ENCODE peak calls at places on chromosomes 4 and X, in six cellular contexts. One of them, this sample, is unnamed.

GRCh38 chr4:24382381-24382780 is 202.0 kb downstream of the DHX15 start:
- DNase-seq in pancreas: no peak
- DNase-seq in CD8-positive, alpha-beta T cell: no peak
- DNase-seq in heart left ventricle: no peak
- DNase-seq in heart right ventricle: no peak
- DNase-seq in endodermal cell: no peak
- DNase-seq in this sample: no peak

GRCh38 chrX:56986138-56986537 is 9.2 kb downstream of the SPIN3 start:
- DNase-seq in pancreas: no peak
- DNase-seq in CD8-positive, alpha-beta T cell: no peak
- DNase-seq in heart left ventricle: no peak
- DNase-seq in heart right ventricle: no peak
- DNase-seq in endodermal cell: no peak
- DNase-seq in this sample: no peak

GRCh38 chr4:74838746-74839370 is 44.5 kb upstream of the BTC start:
- DNase-seq in pancreas: no peak
- DNase-seq in CD8-positive, alpha-beta T cell: no peak
- DNase-seq in heart left ventricle: no peak
- DNase-seq in heart right ventricle: no peak
- DNase-seq in endodermal cell: no peak
- DNase-seq in this sample: no peak

GRCh38 chr4:7371122-7371941 is 63.4 kb downstream of the PSAPL1 start:
- DNase-seq in pancreas: no peak
- DNase-seq in CD8-positive, alpha-beta T cell: no peak
- DNase-seq in heart left ventricle: no peak
- DNase-seq in heart right ventricle: no peak
- DNase-seq in endodermal cell: no peak
- DNase-seq in this sample: no peak

GRCh38 chr4:73698217-73698616 is 42.2 kb upstream of the CXCL8 start:
- DNase-seq in pancreas: no peak
- DNase-seq in CD8-positive, alpha-beta T cell: no peak
- DNase-seq in heart left ventricle: no peak
- DNase-seq in heart right ventricle: no peak
- DNase-seq in endodermal cell: no peak
- DNase-seq in this sample: no peak

GRCh38 chrX:538311-538710 is 92.3 kb upstream of the SHOX start:
- DNase-seq in pancreas: no peak
- DNase-seq in CD8-positive, alpha-beta T cell: no peak
- DNase-seq in heart left ventricle: no peak
- DNase-seq in heart right ventricle: no peak
- DNase-seq in endodermal cell: peak; percentile 10
- DNase-seq in this sample: no peak

GRCh38 chrX:50198348-50198747 is 2.5 kb downstream of the AKAP4 start:
- DNase-seq in pancreas: no peak
- DNase-seq in CD8-positive, alpha-beta T cell: no peak
- DNase-seq in heart left ventricle: no peak
- DNase-seq in heart right ventricle: no peak
- DNase-seq in endodermal cell: no peak
- DNase-seq in this sample: no peak

GRCh38 chr4:185238750-185239149 is 29.4 kb downstream of the SNX25 start:
- DNase-seq in pancreas: no peak
- DNase-seq in CD8-positive, alpha-beta T cell: no peak
- DNase-seq in heart left ventricle: no peak
- DNase-seq in heart right ventricle: no peak
- DNase-seq in endodermal cell: no peak
- DNase-seq in this sample: no peak

GRCh38 chr4:168766537-168767316 is 243.3 kb downstream of the CBR4 start:
- DNase-seq in pancreas: no peak
- DNase-seq in CD8-positive, alpha-beta T cell: no peak
- DNase-seq in heart left ventricle: no peak
- DNase-seq in heart right ventricle: no peak
- DNase-seq in endodermal cell: no peak
- DNase-seq in this sample: no peak

GRCh38 chr4:151361126-151361525 is 35.7 kb upstream of the SH3D19 start:
- DNase-seq in pancreas: no peak
- DNase-seq in CD8-positive, alpha-beta T cell: no peak
- DNase-seq in heart left ventricle: no peak
- DNase-seq in heart right ventricle: no peak
- DNase-seq in endodermal cell: no peak
- DNase-seq in this sample: no peak

GRCh38 chr4:145541266-145541770 is 59.7 kb downstream of the SMAD1 start:
- DNase-seq in pancreas: no peak
- DNase-seq in CD8-positive, alpha-beta T cell: no peak
- DNase-seq in heart left ventricle: no peak
- DNase-seq in heart right ventricle: no peak
- DNase-seq in endodermal cell: no peak
- DNase-seq in this sample: no peak

GRCh38 chr4:46844325-46844917 is 64.6 kb downstream of the COX7B2 start:
- DNase-seq in pancreas: no peak
- DNase-seq in CD8-positive, alpha-beta T cell: peak; percentile 31
- DNase-seq in heart left ventricle: peak; percentile 11
- DNase-seq in heart right ventricle: peak; percentile 42
- DNase-seq in endodermal cell: peak; percentile 71
- DNase-seq in this sample: no peak

GRCh38 chr4:138320856-138321255 is 78.7 kb upstream of the SLC7A11 start:
- DNase-seq in pancreas: no peak
- DNase-seq in CD8-positive, alpha-beta T cell: no peak
- DNase-seq in heart left ventricle: no peak
- DNase-seq in heart right ventricle: no peak
- DNase-seq in endodermal cell: no peak
- DNase-seq in this sample: no peak

GRCh38 chr4:169659736-169660670 is 39.6 kb downstream of the CLCN3 start:
- DNase-seq in pancreas: peak; percentile 86
- DNase-seq in CD8-positive, alpha-beta T cell: peak; percentile 85
- DNase-seq in heart left ventricle: peak; percentile 82
- DNase-seq in heart right ventricle: peak; percentile 89
- DNase-seq in endodermal cell: peak; percentile 75
- DNase-seq in this sample: no peak

GRCh38 chr4:30719363-30720020 is 677 bp upstream of the PCDH7 start:
- DNase-seq in pancreas: peak; percentile 30
- DNase-seq in CD8-positive, alpha-beta T cell: no peak
- DNase-seq in heart left ventricle: peak; percentile 53
- DNase-seq in heart right ventricle: peak; percentile 52
- DNase-seq in endodermal cell: peak; percentile 92
- DNase-seq in this sample: peak; percentile 57

GRCh38 chr4:42397635-42398447 is 553 bp downstream of the SHISA3 start:
- DNase-seq in pancreas: peak; percentile 20
- DNase-seq in CD8-positive, alpha-beta T cell: no peak
- DNase-seq in heart left ventricle: no peak
- DNase-seq in heart right ventricle: no peak
- DNase-seq in endodermal cell: peak; percentile 83
- DNase-seq in this sample: peak; percentile 28

GRCh38 chr4:137390141-137390540 is 142.2 kb downstream of the PCDH18 start:
- DNase-seq in pancreas: no peak
- DNase-seq in CD8-positive, alpha-beta T cell: no peak
- DNase-seq in heart left ventricle: no peak
- DNase-seq in heart right ventricle: no peak
- DNase-seq in endodermal cell: no peak
- DNase-seq in this sample: no peak

GRCh38 chr4:65510976-65511375 is 159.3 kb downstream of the EPHA5 start:
- DNase-seq in pancreas: no peak
- DNase-seq in CD8-positive, alpha-beta T cell: no peak
- DNase-seq in heart left ventricle: no peak
- DNase-seq in heart right ventricle: no peak
- DNase-seq in endodermal cell: no peak
- DNase-seq in this sample: no peak

GRCh38 chr4:182969651-182970279 is 52.6 kb upstream of the DCTD start:
- DNase-seq in pancreas: no peak
- DNase-seq in CD8-positive, alpha-beta T cell: no peak
- DNase-seq in heart left ventricle: no peak
- DNase-seq in heart right ventricle: no peak
- DNase-seq in endodermal cell: no peak
- DNase-seq in this sample: no peak

GRCh38 chr4:186701273-186701672 is 22.4 kb downstream of the FAT1 start:
- DNase-seq in pancreas: no peak
- DNase-seq in CD8-positive, alpha-beta T cell: no peak
- DNase-seq in heart left ventricle: peak; percentile 31
- DNase-seq in heart right ventricle: no peak
- DNase-seq in endodermal cell: peak; percentile 87
- DNase-seq in this sample: peak; percentile 38

GRCh38 chr4:118798658-118799057 is 37.3 kb downstream of the SEC24D start:
- DNase-seq in pancreas: no peak
- DNase-seq in CD8-positive, alpha-beta T cell: no peak
- DNase-seq in heart left ventricle: no peak
- DNase-seq in heart right ventricle: no peak
- DNase-seq in endodermal cell: peak; percentile 73
- DNase-seq in this sample: no peak

GRCh38 chrX:66498672-66499296 is 140.1 kb downstream of the EDA2R start:
- DNase-seq in pancreas: no peak
- DNase-seq in CD8-positive, alpha-beta T cell: no peak
- DNase-seq in heart left ventricle: no peak
- DNase-seq in heart right ventricle: no peak
- DNase-seq in endodermal cell: no peak
- DNase-seq in this sample: no peak

GRCh38 chr4:155705664-155706063 is 39.0 kb downstream of the GUCY1A1 start:
- DNase-seq in pancreas: peak; percentile 46
- DNase-seq in CD8-positive, alpha-beta T cell: no peak
- DNase-seq in heart left ventricle: no peak
- DNase-seq in heart right ventricle: no peak
- DNase-seq in endodermal cell: peak; percentile 51
- DNase-seq in this sample: no peak

GRCh38 chr4:81260443-81261102 is 45.6 kb upstream of the PRKG2 start:
- DNase-seq in pancreas: no peak
- DNase-seq in CD8-positive, alpha-beta T cell: no peak
- DNase-seq in heart left ventricle: no peak
- DNase-seq in heart right ventricle: no peak
- DNase-seq in endodermal cell: peak; percentile 66
- DNase-seq in this sample: no peak

GRCh38 chrX:41312786-41313185 is 21.2 kb upstream of the DDX3X start:
- DNase-seq in pancreas: no peak
- DNase-seq in CD8-positive, alpha-beta T cell: no peak
- DNase-seq in heart left ventricle: no peak
- DNase-seq in heart right ventricle: no peak
- DNase-seq in endodermal cell: no peak
- DNase-seq in this sample: no peak

GRCh38 chr4:4693258-4693657 is 151.4 kb upstream of the STX18 start:
- DNase-seq in pancreas: no peak
- DNase-seq in CD8-positive, alpha-beta T cell: no peak
- DNase-seq in heart left ventricle: no peak
- DNase-seq in heart right ventricle: no peak
- DNase-seq in endodermal cell: no peak
- DNase-seq in this sample: no peak

GRCh38 chr4:150332086-150332485 is 249.9 kb upstream of the MAB21L2 start:
- DNase-seq in pancreas: no peak
- DNase-seq in CD8-positive, alpha-beta T cell: no peak
- DNase-seq in heart left ventricle: no peak
- DNase-seq in heart right ventricle: no peak
- DNase-seq in endodermal cell: no peak
- DNase-seq in this sample: no peak

GRCh38 chr4:185764880-185765279 is 47.1 kb downstream of the SORBS2 start:
- DNase-seq in pancreas: no peak
- DNase-seq in CD8-positive, alpha-beta T cell: no peak
- DNase-seq in heart left ventricle: no peak
- DNase-seq in heart right ventricle: no peak
- DNase-seq in endodermal cell: no peak
- DNase-seq in this sample: no peak

GRCh38 chr4:15714616-15715015 is 11.8 kb downstream of the BST1 start:
- DNase-seq in pancreas: no peak
- DNase-seq in CD8-positive, alpha-beta T cell: no peak
- DNase-seq in heart left ventricle: peak; percentile 35
- DNase-seq in heart right ventricle: peak; percentile 42
- DNase-seq in endodermal cell: no peak
- DNase-seq in this sample: no peak

GRCh38 chr4:3424522-3425095 is 17.2 kb upstream of the HGFAC start:
- DNase-seq in pancreas: no peak
- DNase-seq in CD8-positive, alpha-beta T cell: no peak
- DNase-seq in heart left ventricle: no peak
- DNase-seq in heart right ventricle: no peak
- DNase-seq in endodermal cell: no peak
- DNase-seq in this sample: no peak

GRCh38 chrX:107935664-107936433 is 46.3 kb downstream of the TEX13B start:
- DNase-seq in pancreas: no peak
- DNase-seq in CD8-positive, alpha-beta T cell: no peak
- DNase-seq in heart left ventricle: no peak
- DNase-seq in heart right ventricle: peak; percentile 3
- DNase-seq in endodermal cell: peak; percentile 80
- DNase-seq in this sample: no peak

DNA sequence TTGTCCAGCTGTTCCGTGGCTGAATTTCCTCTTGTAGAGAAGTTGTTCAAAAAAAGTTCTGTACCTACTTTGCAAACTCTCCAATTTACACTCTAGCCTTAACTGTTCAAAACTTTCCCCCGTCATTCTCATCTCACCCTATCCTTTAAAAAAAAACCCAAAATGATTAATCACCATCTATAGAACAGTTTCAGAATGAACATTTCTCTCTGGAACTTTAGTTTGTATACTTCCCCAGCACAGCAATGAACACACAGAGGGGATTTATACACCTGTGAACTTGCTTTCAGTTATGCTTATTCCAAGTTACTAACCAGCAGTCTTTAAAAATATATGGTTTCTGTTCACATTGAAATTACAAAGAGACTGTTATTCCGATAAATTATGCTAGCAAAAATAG is 1.2 kb downstream of the GEMIN8 start:
- DNase-seq in pancreas: no peak
- DNase-seq in CD8-positive, alpha-beta T cell: no peak
- DNase-seq in heart left ventricle: no peak
- DNase-seq in heart right ventricle: no peak
- DNase-seq in endodermal cell: no peak
- DNase-seq in this sample: no peak
- H3K4me3 ChIP-seq in pancreas: peak overlapping the region; percentile 59
- H3K4me3 ChIP-seq in CD8-positive, alpha-beta T cell: no peak overlapping the region
- H3K4me3 ChIP-seq in heart left ventricle: no peak overlapping the region
- H3K4me3 ChIP-seq in heart right ventricle: no peak overlapping the region
- H3K4me3 ChIP-seq in endodermal cell: peak overlapping the region; percentile 88
- H3K4me3 ChIP-seq in this sample: peak overlapping the region; percentile 79

GRCh38 chr4:140251566-140251965 is 97.6 kb upstream of the MAML3 start:
- DNase-seq in pancreas: no peak
- DNase-seq in CD8-positive, alpha-beta T cell: no peak
- DNase-seq in heart left ventricle: no peak
- DNase-seq in heart right ventricle: no peak
- DNase-seq in endodermal cell: no peak
- DNase-seq in this sample: no peak
- H3K27ac ChIP-seq in pancreas: no peak overlapping the region
- H3K27ac ChIP-seq in CD8-positive, alpha-beta T cell: no peak overlapping the region
- H3K27ac ChIP-seq in heart left ventricle: peak overlapping the region; percentile 94
- H3K27ac ChIP-seq in heart right ventricle: no peak overlapping the region
- H3K27ac ChIP-seq in endodermal cell: no peak overlapping the region
- H3K27ac ChIP-seq in this sample: no peak overlapping the region

GRCh38 chr4:97038146-97038516 is 1105.1 kb downstream of the STPG2 start:
- DNase-seq in pancreas: no peak
- DNase-seq in CD8-positive, alpha-beta T cell: no peak
- DNase-seq in heart left ventricle: no peak
- DNase-seq in heart right ventricle: no peak
- DNase-seq in endodermal cell: no peak
- DNase-seq in this sample: no peak
- H3K4me3 ChIP-seq in pancreas: no peak overlapping the region
- H3K4me3 ChIP-seq in CD8-positive, alpha-beta T cell: no peak overlapping the region
- H3K4me3 ChIP-seq in heart left ventricle: no peak overlapping the region
- H3K4me3 ChIP-seq in heart right ventricle: no peak overlapping the region
- H3K4me3 ChIP-seq in endodermal cell: no peak overlapping the region
- H3K4me3 ChIP-seq in this sample: no peak overlapping the region

DNA sequence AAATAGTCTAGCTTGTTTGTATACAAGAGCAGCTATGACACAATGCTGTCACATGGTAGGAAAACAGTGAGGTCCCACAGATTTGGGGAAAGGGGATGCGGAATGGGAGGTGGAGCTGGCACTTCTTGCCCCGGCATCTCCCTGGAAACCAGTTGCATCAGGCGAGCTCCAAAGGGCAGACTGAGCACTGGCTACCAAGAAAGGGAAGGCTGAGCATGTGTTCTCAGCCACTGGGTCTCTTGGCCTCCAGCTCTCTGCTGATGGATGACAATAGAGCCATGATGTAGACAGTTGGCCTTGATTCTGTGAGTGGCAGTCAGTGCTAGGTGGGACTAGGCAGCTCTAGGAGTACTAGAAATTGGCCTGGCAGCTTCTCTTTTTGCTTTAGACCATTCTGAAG is 109.0 kb downstream of the UCHL1 start:
- DNase-seq in pancreas: no peak
- DNase-seq in CD8-positive, alpha-beta T cell: no peak
- DNase-seq in heart left ventricle: no peak
- DNase-seq in heart right ventricle: no peak
- DNase-seq in endodermal cell: peak; percentile 64
- DNase-seq in this sample: no peak
- H3K27ac ChIP-seq in pancreas: no peak overlapping the region
- H3K27ac ChIP-seq in CD8-positive, alpha-beta T cell: no peak overlapping the region
- H3K27ac ChIP-seq in heart left ventricle: peak overlapping the region; percentile 96
- H3K27ac ChIP-seq in heart right ventricle: no peak overlapping the region
- H3K27ac ChIP-seq in endodermal cell: no peak overlapping the region
- H3K27ac ChIP-seq in this sample: peak overlapping the region; percentile 94